ENCODE peak calls at places on chromosomes 11 and 22, in ten cellular contexts. K is activated T-helper 1 cell treated with Interleukin-2 at 50 U/mL for 16 hours; Q is AG08395; A is ovary; C is RKO; D is T-helper 1 cell; S is amniotic epithelial cell; G is AG20443; I is endodermal cell; M is CD4-positive, alpha-beta T cell. Z is an unnamed sample.

GRCh38 chr11:64472593-64473455 is 113.9 kb downstream of the RPS6KA4 start:
- DNase-seq in G (no peak), M (no peak), S (no peak), I (no peak), A (no peak), K (no peak), D (no peak), Q (no peak), C (no peak), Z (no peak)

GRCh38 chr11:110196241-110196754 is 100.1 kb downstream of the RDX start:
- DNase-seq in M (no peak), S (peak), I (peak), G (peak), D (no peak), A (no peak), Q (peak), C (peak), K (no peak), Z (no peak)

GRCh38 chr11:11580831-11581492 is 40.8 kb downstream of the GALNT18 start:
- DNase-seq in A (no peak), D (no peak), S (no peak), I (peak), Q (peak), G (no peak), K (no peak), C (no peak), M (no peak), Z (peak)

GRCh38 chr22:50444663-50445062 is 30.2 kb downstream of the SBF1 start:
- DNase-seq in D (peak), K (no peak), G (peak), M (no peak), Q (peak), C (peak), I (no peak), S (peak), A (peak), Z (no peak)

GRCh38 chr22:24926428-24926725 is 20.1 kb downstream of the LHFPL7 start:
- DNase-seq in D (no peak), G (no peak), A (no peak), M (no peak), I (no peak), S (no peak), K (no peak), Q (no peak), C (no peak), Z (no peak)

GRCh38 chr11:73024646-73025045 is 117.5 kb downstream of the FCHSD2 start:
- DNase-seq in S (no peak), A (no peak), M (no peak), Q (no peak), G (no peak), D (no peak), K (no peak), C (no peak), I (no peak), Z (no peak)

GRCh38 chr11:86940122-86940777 is 14.9 kb downstream of the FZD4 start:
- DNase-seq in S (peak), Q (no peak), I (peak), C (no peak), M (no peak), G (peak), K (no peak), D (no peak), A (peak), Z (no peak)

GRCh38 chr11:117497206-117497951 is 169.7 kb downstream of the CEP164 start:
- DNase-seq in G (no peak), D (no peak), A (no peak), C (no peak), I (no peak), Q (no peak), K (no peak), S (no peak), M (no peak), Z (no peak)